ENCODE peak calls at places on chromosomes 16 and 17, in six cellular contexts. One of them, this sample, is unnamed.

GRCh38 chr17:4004517-4005295 is 40.5 kb upstream of the ATP2A3 start:
- DNase-seq in heart right ventricle: peak
- DNase-seq in AG10803: no peak
- DNase-seq in GM12865: peak
- DNase-seq in kidney: peak
- DNase-seq in astrocyte: no peak
- DNase-seq in this sample: peak

GRCh38 chr17:15883617-15884111 is 61.3 kb upstream of the ADORA2B start:
- DNase-seq in heart right ventricle: no peak
- DNase-seq in AG10803: peak
- DNase-seq in GM12865: no peak
- DNase-seq in kidney: no peak
- DNase-seq in astrocyte: peak
- DNase-seq in this sample: no peak

GRCh38 chr17:75976175-75976848 is 2.7 kb downstream of the ACOX1 start:
- DNase-seq in heart right ventricle: no peak
- DNase-seq in AG10803: peak
- DNase-seq in GM12865: no peak
- DNase-seq in kidney: no peak
- DNase-seq in astrocyte: peak
- DNase-seq in this sample: no peak

GRCh38 chr17:33039874-33040273 is 48.2 kb downstream of the SPACA3 start:
- DNase-seq in heart right ventricle: no peak
- DNase-seq in AG10803: peak
- DNase-seq in GM12865: no peak
- DNase-seq in kidney: no peak
- DNase-seq in astrocyte: peak
- DNase-seq in this sample: no peak

GRCh38 chr16:49862694-49863093 is 6.8 kb upstream of the ZNF423 start:
- DNase-seq in heart right ventricle: no peak
- DNase-seq in AG10803: no peak
- DNase-seq in GM12865: no peak
- DNase-seq in kidney: no peak
- DNase-seq in astrocyte: no peak
- DNase-seq in this sample: no peak

GRCh38 chr17:1153795-1154546 is 25.8 kb downstream of the ABR start:
- DNase-seq in heart right ventricle: no peak
- DNase-seq in AG10803: peak
- DNase-seq in GM12865: no peak
- DNase-seq in kidney: peak
- DNase-seq in astrocyte: peak
- DNase-seq in this sample: no peak

GRCh38 chr17:58338907-58339774 is 10.5 kb upstream of the TSPOAP1 start:
- DNase-seq in heart right ventricle: no peak
- DNase-seq in AG10803: peak
- DNase-seq in GM12865: peak
- DNase-seq in kidney: peak
- DNase-seq in astrocyte: peak
- DNase-seq in this sample: peak

GRCh38 chr16:82801361-82801760 is 174.6 kb downstream of the CDH13 start:
- DNase-seq in heart right ventricle: no peak
- DNase-seq in AG10803: peak
- DNase-seq in GM12865: peak
- DNase-seq in kidney: no peak
- DNase-seq in astrocyte: peak
- DNase-seq in this sample: no peak

GRCh38 chr16:85612191-85612800 is 826 bp upstream of the GSE1 start:
- DNase-seq in heart right ventricle: peak
- DNase-seq in AG10803: peak
- DNase-seq in GM12865: peak
- DNase-seq in kidney: peak
- DNase-seq in astrocyte: peak
- DNase-seq in this sample: no peak

GRCh38 chr17:32622540-32622939 is 135.7 kb downstream of the CDK5R1 start:
- DNase-seq in heart right ventricle: no peak
- DNase-seq in AG10803: no peak
- DNase-seq in GM12865: no peak
- DNase-seq in kidney: no peak
- DNase-seq in astrocyte: no peak
- DNase-seq in this sample: no peak

GRCh38 chr17:75263051-75263450 is 1.4 kb downstream of the MRPS7 start:
- DNase-seq in heart right ventricle: no peak
- DNase-seq in AG10803: no peak
- DNase-seq in GM12865: no peak
- DNase-seq in kidney: no peak
- DNase-seq in astrocyte: no peak
- DNase-seq in this sample: no peak

GRCh38 chr17:50059256-50059655 is 3.3 kb downstream of the ITGA3 start:
- DNase-seq in heart right ventricle: no peak
- DNase-seq in AG10803: no peak
- DNase-seq in GM12865: no peak
- DNase-seq in kidney: no peak
- DNase-seq in astrocyte: no peak
- DNase-seq in this sample: peak

GRCh38 chr16:86823895-86824671 is 245.7 kb downstream of the FOXL1 start:
- DNase-seq in heart right ventricle: no peak
- DNase-seq in AG10803: peak
- DNase-seq in GM12865: no peak
- DNase-seq in kidney: no peak
- DNase-seq in astrocyte: peak
- DNase-seq in this sample: no peak

GRCh38 chr17:1050246-1050995 is 53.5 kb downstream of the TIMM22 start:
- DNase-seq in heart right ventricle: no peak
- DNase-seq in AG10803: no peak
- DNase-seq in GM12865: no peak
- DNase-seq in kidney: peak
- DNase-seq in astrocyte: no peak
- DNase-seq in this sample: peak

GRCh38 chr16:57818377-57819055 is 16.2 kb upstream of the KIFC3 start:
- DNase-seq in heart right ventricle: no peak
- DNase-seq in AG10803: no peak
- DNase-seq in GM12865: no peak
- DNase-seq in kidney: no peak
- DNase-seq in astrocyte: no peak
- DNase-seq in this sample: no peak

GRCh38 chr17:6674586-6674985 is 23.0 kb downstream of the C17orf100 start:
- DNase-seq in heart right ventricle: no peak
- DNase-seq in AG10803: no peak
- DNase-seq in GM12865: no peak
- DNase-seq in kidney: no peak
- DNase-seq in astrocyte: no peak
- DNase-seq in this sample: peak

GRCh38 chr17:21007646-21008045 is 35.2 kb downstream of the USP22 start:
- DNase-seq in heart right ventricle: no peak
- DNase-seq in AG10803: no peak
- DNase-seq in GM12865: no peak
- DNase-seq in kidney: peak
- DNase-seq in astrocyte: no peak
- DNase-seq in this sample: no peak

GRCh38 chr16:11129378-11129781 is 126.6 kb downstream of the SOCS1 start:
- DNase-seq in heart right ventricle: no peak
- DNase-seq in AG10803: peak
- DNase-seq in GM12865: no peak
- DNase-seq in kidney: no peak
- DNase-seq in astrocyte: no peak
- DNase-seq in this sample: peak

GRCh38 chr16:4346205-4346781 is 4.8 kb downstream of the PAM16 start:
- DNase-seq in heart right ventricle: no peak
- DNase-seq in AG10803: no peak
- DNase-seq in GM12865: no peak
- DNase-seq in kidney: no peak
- DNase-seq in astrocyte: no peak
- DNase-seq in this sample: no peak

GRCh38 chr17:29241015-29241963 is 5.4 kb upstream of the CRYBA1 start:
- DNase-seq in heart right ventricle: no peak
- DNase-seq in AG10803: peak
- DNase-seq in GM12865: peak
- DNase-seq in kidney: no peak
- DNase-seq in astrocyte: peak
- DNase-seq in this sample: no peak

GRCh38 chr17:3687949-3688614 is 7.9 kb downstream of the P2RX5 start:
- DNase-seq in heart right ventricle: no peak
- DNase-seq in AG10803: no peak
- DNase-seq in GM12865: peak
- DNase-seq in kidney: peak
- DNase-seq in astrocyte: no peak
- DNase-seq in this sample: no peak

GRCh38 chr16:56626685-56627084 is 1.1 kb downstream of the MT1E start:
- DNase-seq in heart right ventricle: no peak
- DNase-seq in AG10803: no peak
- DNase-seq in GM12865: no peak
- DNase-seq in kidney: peak
- DNase-seq in astrocyte: no peak
- DNase-seq in this sample: no peak

GRCh38 chr16:56629531-56629930 is 2.9 kb upstream of the MT1M start:
- DNase-seq in heart right ventricle: no peak
- DNase-seq in AG10803: no peak
- DNase-seq in GM12865: no peak
- DNase-seq in kidney: no peak
- DNase-seq in astrocyte: no peak
- DNase-seq in this sample: no peak

GRCh38 chr16:56625943-56626654 is 518 bp downstream of the MT1E start:
- DNase-seq in heart right ventricle: peak
- DNase-seq in AG10803: peak
- DNase-seq in GM12865: no peak
- DNase-seq in kidney: peak
- DNase-seq in astrocyte: peak
- DNase-seq in this sample: no peak

GRCh38 chr16:56630134-56630533 is 2.3 kb upstream of the MT1M start:
- DNase-seq in heart right ventricle: no peak
- DNase-seq in AG10803: no peak
- DNase-seq in GM12865: peak
- DNase-seq in kidney: peak
- DNase-seq in astrocyte: no peak
- DNase-seq in this sample: no peak

GRCh38 chr16:56628486-56629035 is 3.0 kb downstream of the MT1E start:
- DNase-seq in heart right ventricle: no peak
- DNase-seq in AG10803: peak
- DNase-seq in GM12865: no peak
- DNase-seq in kidney: no peak
- DNase-seq in astrocyte: no peak
- DNase-seq in this sample: no peak
- TF ChIP-seq CTCF in heart right ventricle: no peak
- TF ChIP-seq CTCF in AG10803: no peak
- TF ChIP-seq CTCF in GM12865: no peak
- TF ChIP-seq CTCF in kidney: no peak
- TF ChIP-seq CTCF in astrocyte: no peak
- TF ChIP-seq CTCF in this sample: peak

DNA sequence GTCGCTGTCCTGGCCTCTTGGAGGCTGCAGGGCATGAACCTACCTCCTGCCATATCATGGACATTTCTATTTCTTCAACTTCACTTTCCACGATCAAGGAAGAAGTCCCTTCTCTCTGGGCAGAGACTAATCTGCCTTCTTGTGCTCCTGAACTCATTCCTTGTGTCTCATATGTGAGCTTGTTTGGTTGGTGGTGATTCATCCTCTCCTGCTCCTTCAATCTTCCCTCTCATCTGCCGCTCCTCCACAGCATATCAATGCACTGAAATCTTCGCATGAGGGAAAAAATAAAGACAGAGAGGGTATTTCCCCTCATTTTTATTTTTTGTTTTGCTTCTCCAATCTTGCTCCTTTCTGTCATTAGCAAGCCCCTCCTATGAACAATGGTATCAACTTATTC is 571.7 kb upstream of the GOT2 start:
- DNase-seq in heart right ventricle: no peak
- DNase-seq in AG10803: no peak
- DNase-seq in GM12865: no peak
- DNase-seq in kidney: no peak
- DNase-seq in astrocyte: peak
- DNase-seq in this sample: no peak
- TF ChIP-seq CTCF in heart right ventricle: no peak
- TF ChIP-seq CTCF in AG10803: no peak
- TF ChIP-seq CTCF in GM12865: no peak
- TF ChIP-seq CTCF in kidney: no peak
- TF ChIP-seq CTCF in astrocyte: no peak
- TF ChIP-seq CTCF in this sample: no peak

GRCh38 chr16:2966803-2967184 is 2.4 kb upstream of the PAQR4 start:
- DNase-seq in heart right ventricle: no peak
- DNase-seq in AG10803: no peak
- DNase-seq in GM12865: no peak
- DNase-seq in kidney: peak
- DNase-seq in astrocyte: no peak
- DNase-seq in this sample: no peak

GRCh38 chr16:2967721-2968161 is 1.4 kb upstream of the PAQR4 start:
- DNase-seq in heart right ventricle: no peak
- DNase-seq in AG10803: no peak
- DNase-seq in GM12865: no peak
- DNase-seq in kidney: peak
- DNase-seq in astrocyte: no peak
- DNase-seq in this sample: no peak

GRCh38 chr16:2964416-2965223 is 545 bp downstream of the KREMEN2 start:
- DNase-seq in heart right ventricle: no peak
- DNase-seq in AG10803: no peak
- DNase-seq in GM12865: peak
- DNase-seq in kidney: peak
- DNase-seq in astrocyte: no peak
- DNase-seq in this sample: no peak

GRCh38 chr16:2967211-2967631 is 1.9 kb upstream of the PAQR4 start:
- DNase-seq in heart right ventricle: no peak
- DNase-seq in AG10803: no peak
- DNase-seq in GM12865: no peak
- DNase-seq in kidney: peak
- DNase-seq in astrocyte: no peak
- DNase-seq in this sample: no peak

GRCh38 chr16:2966043-2966802 is 2.1 kb downstream of the KREMEN2 start:
- DNase-seq in heart right ventricle: no peak
- DNase-seq in AG10803: no peak
- DNase-seq in GM12865: no peak
- DNase-seq in kidney: peak
- DNase-seq in astrocyte: no peak
- DNase-seq in this sample: peak
- TF ChIP-seq CTCF in heart right ventricle: no peak
- TF ChIP-seq CTCF in AG10803: no peak
- TF ChIP-seq CTCF in GM12865: no peak
- TF ChIP-seq CTCF in kidney: no peak
- TF ChIP-seq CTCF in astrocyte: no peak
- TF ChIP-seq CTCF in this sample: no peak

DNA sequence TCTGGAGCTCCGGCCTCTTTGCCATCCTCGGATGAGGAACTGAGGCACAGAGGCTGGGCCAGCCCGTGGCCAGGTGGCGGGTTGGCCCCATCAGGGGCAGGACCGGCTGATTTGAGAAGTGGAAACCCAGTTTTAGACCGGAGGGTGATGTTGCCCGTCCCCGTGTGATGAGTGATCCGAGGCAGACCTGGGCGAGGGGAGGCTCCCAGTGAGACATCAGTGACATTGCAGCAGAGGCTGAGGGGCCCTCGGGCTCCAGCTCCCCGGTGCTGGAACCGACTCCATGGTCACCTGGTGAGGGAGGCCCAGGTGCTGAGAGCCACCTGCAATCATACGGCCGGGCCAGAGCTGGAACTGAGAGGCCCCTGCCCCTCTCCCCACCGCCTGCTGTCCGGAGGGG is 26.9 kb upstream of the CACNA1H start:
- DNase-seq in heart right ventricle: no peak
- DNase-seq in AG10803: no peak
- DNase-seq in GM12865: no peak
- DNase-seq in kidney: no peak
- DNase-seq in astrocyte: no peak
- DNase-seq in this sample: no peak
- TF ChIP-seq CTCF in heart right ventricle: no peak
- TF ChIP-seq CTCF in AG10803: no peak
- TF ChIP-seq CTCF in GM12865: no peak
- TF ChIP-seq CTCF in kidney: no peak
- TF ChIP-seq CTCF in astrocyte: no peak
- TF ChIP-seq CTCF in this sample: no peak